ENCODE peak calls at places on chromosomes 11 and 22, in five cellular contexts. One of them, this sample, is unnamed. For H3K27me3, the result is how much of the 10 kb centered on the place peaks cover.

GRCh38 chr11:130551388-130551787 is 102.9 kb downstream of the ADAMTS15 start:
- DNase-seq in suprapubic skin: no peak
- DNase-seq in psoas muscle: no peak
- DNase-seq in left ventricle myocardium inferior: no peak
- DNase-seq in cardiac muscle cell: no peak
- DNase-seq in this sample: no peak

GRCh38 chr11:94308024-94308423 is 3.6 kb downstream of the IZUMO1R start:
- DNase-seq in cardiac muscle cell: no peak
- DNase-seq in left ventricle myocardium inferior: no peak
- DNase-seq in suprapubic skin: no peak
- DNase-seq in psoas muscle: no peak
- DNase-seq in this sample: no peak

GRCh38 chr11:3901249-3902025 is 46.0 kb downstream of the STIM1 start:
- DNase-seq in psoas muscle: no peak
- DNase-seq in suprapubic skin: no peak
- DNase-seq in left ventricle myocardium inferior: no peak
- DNase-seq in cardiac muscle cell: no peak
- DNase-seq in this sample: no peak

GRCh38 chr11:12167098-12167999 is 57.0 kb downstream of the MICAL2 start:
- DNase-seq in suprapubic skin: no peak
- DNase-seq in left ventricle myocardium inferior: no peak
- DNase-seq in psoas muscle: no peak
- DNase-seq in cardiac muscle cell: peak
- DNase-seq in this sample: peak

GRCh38 chr22:26643368-26644100 is 13.9 kb upstream of the MIAT start:
- DNase-seq in suprapubic skin: no peak
- DNase-seq in psoas muscle: no peak
- DNase-seq in cardiac muscle cell: no peak
- DNase-seq in left ventricle myocardium inferior: no peak
- DNase-seq in this sample: no peak

GRCh38 chr22:17086750-17087149 is 1.9 kb downstream of the IL17RA start:
- DNase-seq in suprapubic skin: peak
- DNase-seq in psoas muscle: no peak
- DNase-seq in left ventricle myocardium inferior: no peak
- DNase-seq in cardiac muscle cell: no peak
- DNase-seq in this sample: no peak

GRCh38 chr22:35743466-35743865 is 25.8 kb downstream of the APOL5 start:
- DNase-seq in psoas muscle: no peak
- DNase-seq in left ventricle myocardium inferior: no peak
- DNase-seq in cardiac muscle cell: peak
- DNase-seq in suprapubic skin: no peak
- DNase-seq in this sample: no peak

GRCh38 chr11:44764583-44764982 is 37.8 kb downstream of the TSPAN18 start:
- DNase-seq in left ventricle myocardium inferior: no peak
- DNase-seq in psoas muscle: no peak
- DNase-seq in suprapubic skin: peak
- DNase-seq in cardiac muscle cell: no peak
- DNase-seq in this sample: no peak

GRCh38 chr22:19818264-19819208 is 36.1 kb downstream of the GNB1L start:
- DNase-seq in cardiac muscle cell: no peak
- DNase-seq in suprapubic skin: peak
- DNase-seq in left ventricle myocardium inferior: no peak
- DNase-seq in psoas muscle: no peak
- DNase-seq in this sample: no peak

GRCh38 chr22:32205974-32206773 is 1.3 kb upstream of the RFPL2 start:
- DNase-seq in suprapubic skin: no peak
- DNase-seq in left ventricle myocardium inferior: no peak
- DNase-seq in psoas muscle: no peak
- DNase-seq in cardiac muscle cell: no peak
- DNase-seq in this sample: no peak

GRCh38 chr11:94539420-94539819 is 4.3 kb upstream of the FUT4 start:
- DNase-seq in left ventricle myocardium inferior: no peak
- DNase-seq in cardiac muscle cell: no peak
- DNase-seq in suprapubic skin: no peak
- DNase-seq in psoas muscle: no peak
- DNase-seq in this sample: peak

GRCh38 chr11:75668508-75669297 is at the start of gene MAP6:
- DNase-seq in cardiac muscle cell: no peak
- DNase-seq in psoas muscle: peak
- DNase-seq in left ventricle myocardium inferior: peak
- DNase-seq in suprapubic skin: no peak
- DNase-seq in this sample: peak

GRCh38 chr11:66891849-66892660 is 35.2 kb downstream of the LRFN4 start:
- DNase-seq in suprapubic skin: no peak
- DNase-seq in cardiac muscle cell: peak
- DNase-seq in psoas muscle: peak
- DNase-seq in left ventricle myocardium inferior: no peak
- DNase-seq in this sample: peak

GRCh38 chr11:58740447-58740846 is 8.7 kb upstream of the GLYAT start:
- DNase-seq in psoas muscle: no peak
- DNase-seq in left ventricle myocardium inferior: no peak
- DNase-seq in cardiac muscle cell: no peak
- DNase-seq in suprapubic skin: no peak
- DNase-seq in this sample: no peak

GRCh38 chr11:128116447-128117240 is 470.7 kb downstream of the ETS1 start:
- DNase-seq in suprapubic skin: no peak
- DNase-seq in psoas muscle: no peak
- DNase-seq in left ventricle myocardium inferior: no peak
- DNase-seq in cardiac muscle cell: peak
- DNase-seq in this sample: no peak

GRCh38 chr22:24209016-24209415 is 27.7 kb downstream of the SUSD2 start:
- DNase-seq in suprapubic skin: no peak
- DNase-seq in cardiac muscle cell: no peak
- DNase-seq in left ventricle myocardium inferior: no peak
- DNase-seq in psoas muscle: no peak
- DNase-seq in this sample: no peak

GRCh38 chr11:86116386-86116726 is 47.5 kb upstream of the PICALM start:
- DNase-seq in left ventricle myocardium inferior: no peak
- DNase-seq in psoas muscle: no peak
- DNase-seq in cardiac muscle cell: peak
- DNase-seq in suprapubic skin: no peak
- DNase-seq in this sample: peak

GRCh38 chr22:48476599-48476998 is 1351.1 kb downstream of the BRD1 start:
- DNase-seq in suprapubic skin: peak
- DNase-seq in cardiac muscle cell: no peak
- DNase-seq in psoas muscle: no peak
- DNase-seq in left ventricle myocardium inferior: no peak
- DNase-seq in this sample: no peak

GRCh38 chr11:132623496-132623895 is 908.8 kb downstream of the OPCML start:
- DNase-seq in left ventricle myocardium inferior: no peak
- DNase-seq in cardiac muscle cell: no peak
- DNase-seq in suprapubic skin: no peak
- DNase-seq in psoas muscle: no peak
- DNase-seq in this sample: no peak

GRCh38 chr11:7527029-7527428 is 13.2 kb downstream of the PPFIBP2 start:
- DNase-seq in suprapubic skin: no peak
- DNase-seq in psoas muscle: no peak
- DNase-seq in cardiac muscle cell: no peak
- DNase-seq in left ventricle myocardium inferior: no peak
- DNase-seq in this sample: no peak

GRCh38 chr22:48753381-48753730 is 1074.3 kb downstream of the BRD1 start:
- DNase-seq in cardiac muscle cell: no peak
- DNase-seq in left ventricle myocardium inferior: no peak
- DNase-seq in psoas muscle: no peak
- DNase-seq in suprapubic skin: no peak
- DNase-seq in this sample: no peak

GRCh38 chr22:24140357-24140756 is 40.9 kb upstream of the SUSD2 start:
- DNase-seq in cardiac muscle cell: no peak
- DNase-seq in left ventricle myocardium inferior: no peak
- DNase-seq in psoas muscle: no peak
- DNase-seq in suprapubic skin: no peak
- DNase-seq in this sample: no peak

GRCh38 chr22:22058649-22059475 is 76.3 kb upstream of the TOP3B start:
- DNase-seq in suprapubic skin: no peak
- DNase-seq in psoas muscle: no peak
- DNase-seq in cardiac muscle cell: no peak
- DNase-seq in left ventricle myocardium inferior: no peak
- DNase-seq in this sample: no peak

GRCh38 chr11:133082851-133083488 is 449.3 kb downstream of the OPCML start:
- DNase-seq in psoas muscle: peak
- DNase-seq in cardiac muscle cell: peak
- DNase-seq in suprapubic skin: no peak
- DNase-seq in left ventricle myocardium inferior: peak
- DNase-seq in this sample: no peak

DNA sequence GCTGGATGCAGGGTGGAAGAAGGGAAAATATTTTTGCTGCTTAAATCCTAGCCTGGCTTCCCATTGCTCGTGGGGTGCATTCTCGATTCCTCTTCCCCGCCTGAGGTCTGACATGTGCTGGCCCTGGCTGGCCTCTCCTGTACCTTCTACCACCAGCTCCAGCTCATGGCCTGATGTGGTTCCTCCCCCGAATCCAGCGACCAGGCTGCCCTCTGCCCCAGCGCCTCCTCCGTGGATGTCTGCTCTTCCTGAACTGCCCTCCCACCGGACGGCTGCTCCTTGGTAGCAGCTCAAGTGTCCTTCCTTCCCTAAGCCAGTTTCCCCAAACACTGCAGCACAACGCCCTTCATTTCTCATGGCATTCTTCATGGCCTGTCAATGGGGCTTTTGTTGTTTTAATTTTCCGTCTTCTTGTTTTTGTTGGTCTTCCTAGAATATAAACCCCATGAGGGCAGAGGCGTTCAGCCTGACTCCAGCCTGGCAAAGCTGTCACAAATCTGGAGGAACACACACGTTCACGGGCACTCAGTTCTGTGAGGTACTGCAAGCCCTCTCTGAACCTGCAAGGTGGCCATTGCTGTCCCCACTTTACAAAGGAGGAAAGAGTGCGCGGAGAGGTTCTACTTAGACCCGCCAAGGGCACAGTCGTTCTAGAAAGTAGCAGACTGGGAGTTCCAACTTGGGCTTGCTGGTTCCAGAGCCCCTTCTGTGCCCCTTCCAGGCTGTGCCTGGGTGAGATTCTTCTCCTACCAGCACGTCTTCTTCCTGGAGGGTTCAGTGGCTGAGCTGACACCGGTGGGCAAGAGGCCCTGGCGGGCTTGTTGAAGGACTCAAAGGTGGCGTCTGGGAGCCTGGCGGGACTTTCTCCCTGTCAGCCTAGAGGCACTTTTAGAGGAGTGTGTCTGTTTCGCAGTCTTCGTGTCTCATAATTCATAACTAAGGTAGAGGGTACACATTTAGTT is 955 bp upstream of the LRP5 start:
- DNase-seq in cardiac muscle cell: no peak
- DNase-seq in suprapubic skin: no peak
- DNase-seq in left ventricle myocardium inferior: no peak
- DNase-seq in psoas muscle: no peak
- DNase-seq in this sample: no peak
- H3K4me3 ChIP-seq in cardiac muscle cell: peak
- H3K4me3 ChIP-seq in suprapubic skin: peak
- H3K4me3 ChIP-seq in left ventricle myocardium inferior: peak
- H3K4me3 ChIP-seq in psoas muscle: peak
- H3K4me3 ChIP-seq in this sample: no peak

GRCh38 chr11:125561924-125562323 is 7.4 kb upstream of the EI24 start:
- DNase-seq in left ventricle myocardium inferior: no peak
- DNase-seq in cardiac muscle cell: no peak
- DNase-seq in suprapubic skin: no peak
- DNase-seq in psoas muscle: no peak
- DNase-seq in this sample: no peak
- H3K27me3 ChIP-seq in left ventricle myocardium inferior: under half
- H3K27me3 ChIP-seq in cardiac muscle cell: under half
- H3K27me3 ChIP-seq in suprapubic skin: under half
- H3K27me3 ChIP-seq in psoas muscle: under half
- H3K27me3 ChIP-seq in this sample: under half

GRCh38 chr11:63014408-63015055 is 1.1 kb downstream of the SLC22A8 start:
- DNase-seq in cardiac muscle cell: no peak
- DNase-seq in left ventricle myocardium inferior: no peak
- DNase-seq in psoas muscle: no peak
- DNase-seq in suprapubic skin: peak
- DNase-seq in this sample: no peak

GRCh38 chr11:63019506-63019905 is 3.9 kb upstream of the SLC22A8 start:
- DNase-seq in suprapubic skin: no peak
- DNase-seq in cardiac muscle cell: no peak
- DNase-seq in left ventricle myocardium inferior: no peak
- DNase-seq in psoas muscle: no peak
- DNase-seq in this sample: no peak

GRCh38 chr11:63020671-63021255 is 5.1 kb upstream of the SLC22A8 start:
- DNase-seq in suprapubic skin: no peak
- DNase-seq in psoas muscle: no peak
- DNase-seq in cardiac muscle cell: no peak
- DNase-seq in left ventricle myocardium inferior: no peak
- DNase-seq in this sample: no peak

GRCh38 chr11:63015521-63016215 is at the start of gene SLC22A8:
- DNase-seq in cardiac muscle cell: no peak
- DNase-seq in psoas muscle: no peak
- DNase-seq in suprapubic skin: peak
- DNase-seq in left ventricle myocardium inferior: no peak
- DNase-seq in this sample: no peak

DNA sequence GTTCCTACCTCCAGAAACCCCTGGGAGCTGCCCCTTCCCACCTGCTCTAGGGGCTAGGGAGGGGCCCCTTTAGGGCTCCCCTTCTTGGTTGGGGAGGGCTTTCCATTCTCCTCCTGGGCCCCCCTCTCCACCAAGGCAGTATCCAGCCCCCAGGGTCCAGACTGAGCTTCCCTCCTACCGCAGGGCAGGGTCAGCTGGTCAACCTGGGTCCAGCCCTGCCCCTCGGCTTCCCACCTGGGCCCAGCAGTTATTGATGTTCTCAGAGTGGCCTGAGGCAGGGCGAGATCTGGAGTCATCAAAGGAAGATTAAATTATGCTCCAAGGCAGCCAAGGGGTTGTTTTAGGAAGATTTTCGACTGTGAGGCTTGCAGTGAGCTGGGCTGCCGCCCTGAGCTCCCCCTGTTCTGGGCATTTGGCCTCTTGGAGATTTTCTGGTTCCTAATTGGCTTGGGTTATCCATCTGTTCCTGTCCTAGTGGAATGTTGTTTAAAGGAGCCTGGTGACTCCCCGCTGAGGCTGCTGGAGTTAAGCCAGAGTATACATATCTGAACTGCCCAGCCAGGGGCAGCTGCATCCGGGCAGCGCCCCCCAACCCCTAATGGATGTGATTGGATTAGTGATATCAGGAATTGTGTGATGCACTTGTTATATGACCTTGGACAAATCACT is 1.8 kb upstream of the SLC22A8 start:
- DNase-seq in suprapubic skin: peak
- DNase-seq in left ventricle myocardium inferior: no peak
- DNase-seq in psoas muscle: no peak
- DNase-seq in cardiac muscle cell: no peak
- DNase-seq in this sample: no peak
- TF ChIP-seq CTCF in suprapubic skin: no peak
- TF ChIP-seq CTCF in left ventricle myocardium inferior: no peak
- TF ChIP-seq CTCF in psoas muscle: no peak
- TF ChIP-seq CTCF in cardiac muscle cell: no peak
- TF ChIP-seq CTCF in this sample: no peak

DNA sequence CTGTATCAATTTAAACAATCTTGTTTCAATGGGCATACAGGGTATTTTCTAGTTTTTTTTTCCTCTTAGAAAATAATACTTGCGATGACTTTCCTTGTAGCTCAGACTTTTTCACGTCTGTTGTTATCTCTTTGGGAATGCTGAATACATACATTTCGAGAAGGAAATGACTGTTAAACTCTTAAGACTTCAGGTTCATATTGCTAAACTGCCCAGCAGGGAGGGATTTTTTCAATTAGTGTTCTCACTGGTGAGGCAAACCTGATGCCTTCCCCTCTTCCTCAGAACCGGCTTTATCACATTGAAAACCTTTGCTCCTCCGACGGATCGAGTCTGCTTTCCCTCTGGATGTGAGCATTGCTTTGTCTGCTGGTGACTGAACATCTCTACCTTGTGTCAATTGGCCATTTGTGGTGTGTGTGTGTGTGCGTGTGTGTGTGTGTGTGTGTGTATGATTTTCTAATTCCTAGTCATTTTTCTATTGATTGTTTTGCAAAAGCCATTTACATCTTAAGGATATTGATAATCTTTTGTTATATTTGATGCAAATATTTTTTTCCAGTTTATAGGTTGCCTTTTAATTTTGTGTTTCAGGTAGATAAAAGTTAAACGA is 6.6 kb downstream of the NEAT1 start:
- DNase-seq in psoas muscle: no peak
- DNase-seq in suprapubic skin: peak
- DNase-seq in cardiac muscle cell: peak
- DNase-seq in left ventricle myocardium inferior: no peak
- DNase-seq in this sample: peak
- H3K4me3 ChIP-seq in psoas muscle: peak
- H3K4me3 ChIP-seq in suprapubic skin: peak
- H3K4me3 ChIP-seq in cardiac muscle cell: no peak
- H3K4me3 ChIP-seq in left ventricle myocardium inferior: peak
- H3K4me3 ChIP-seq in this sample: no peak